ENCODE peak calls at places on chromosomes 11 and 22, in seven cellular contexts. X is HCT116, Z is H1, Q is GM12878, L is HepG2, S is K562, U is SK-N-SH. E is an unnamed sample.

GRCh38 chr11:76802621-76803020 is 19.5 kb downstream of the TSKU start:
- DNase-seq in X (no peak), Z (no peak), Q (no peak), L (no peak), S (no peak), U (no peak), E (no peak)

GRCh38 chr11:93622043-93622442 is 39.4 kb upstream of the CEP295 start:
- DNase-seq in X (no peak), Z (no peak), Q (no peak), L (peak), S (no peak), U (no peak), E (no peak)

GRCh38 chr11:95101935-95102334 is 12.3 kb downstream of the ENDOD1 start:
- DNase-seq in X (no peak), Z (no peak), Q (no peak), L (no peak), S (no peak), U (no peak), E (no peak)

GRCh38 chr11:35166369-35167360 is 27.7 kb downstream of the CD44 start:
- DNase-seq in X (peak), Z (no peak), Q (no peak), L (no peak), S (no peak), U (no peak), E (no peak)

GRCh38 chr11:77044886-77045285 is 10.7 kb downstream of the B3GNT6 start:
- DNase-seq in X (no peak), Z (no peak), Q (no peak), L (no peak), S (no peak), U (no peak), E (no peak)

GRCh38 chr22:48319321-48320047 is 1508.2 kb downstream of the BRD1 start:
- DNase-seq in X (no peak), Z (no peak), Q (no peak), L (no peak), S (no peak), U (no peak), E (no peak)

GRCh38 chr11:41879186-41879738 is 419.8 kb upstream of the LRRC4C start:
- DNase-seq in X (no peak), Z (no peak), Q (no peak), L (no peak), S (no peak), U (no peak), E (no peak)

GRCh38 chr22:34354071-34354817 is 434.0 kb upstream of the LARGE1 start:
- DNase-seq in X (no peak), Z (no peak), Q (no peak), L (no peak), S (no peak), U (no peak), E (no peak)

GRCh38 chr22:50250555-50251471 is at the start of gene HDAC10:
- DNase-seq in X (no peak), Z (no peak), Q (peak), L (peak), S (peak), U (peak), E (peak)

GRCh38 chr22:50343541-50343935 is 411 bp downstream of the PPP6R2 start:
- DNase-seq in X (no peak), Z (no peak), Q (no peak), L (no peak), S (no peak), U (no peak), E (no peak)

GRCh38 chr11:23236846-23237550 is 376.7 kb upstream of the CCDC179 start:
- DNase-seq in X (no peak), Z (no peak), Q (no peak), L (no peak), S (no peak), U (no peak), E (no peak)

GRCh38 chr11:91350931-91351330 is 873.7 kb upstream of the FAT3 start:
- DNase-seq in X (no peak), Z (no peak), Q (no peak), L (no peak), S (no peak), U (no peak), E (no peak)

GRCh38 chr11:15123849-15124248 is 9.1 kb downstream of the INSC start:
- DNase-seq in X (peak), Z (no peak), Q (no peak), L (no peak), S (no peak), U (no peak), E (no peak)

GRCh38 chr11:28899706-28900105 is 791.5 kb downstream of the METTL15 start:
- DNase-seq in X (no peak), Z (no peak), Q (no peak), L (no peak), S (no peak), U (no peak), E (no peak)

GRCh38 chr11:122253541-122254317 is 137.7 kb upstream of the BLID start:
- DNase-seq in X (no peak), Z (no peak), Q (no peak), L (no peak), S (no peak), U (no peak), E (no peak)

GRCh38 chr11:17403977-17404759 is 15.7 kb upstream of the KCNJ11 start:
- DNase-seq in X (no peak), Z (no peak), Q (no peak), L (no peak), S (no peak), U (no peak), E (no peak)

GRCh38 chr11:35138949-35139881 is at the start of gene CD44:
- DNase-seq in X (peak), Z (no peak), Q (no peak), L (no peak), S (peak), U (peak), E (peak)

GRCh38 chr22:27919943-27920755 is 1.1 kb upstream of the PITPNB start:
- DNase-seq in X (no peak), Z (no peak), Q (no peak), L (peak), S (no peak), U (peak), E (peak)
- TF ChIP-seq JUND in X (no peak), Z (no peak), Q (no peak), L (no peak), S (no peak), U (no peak), E (no peak)

DNA sequence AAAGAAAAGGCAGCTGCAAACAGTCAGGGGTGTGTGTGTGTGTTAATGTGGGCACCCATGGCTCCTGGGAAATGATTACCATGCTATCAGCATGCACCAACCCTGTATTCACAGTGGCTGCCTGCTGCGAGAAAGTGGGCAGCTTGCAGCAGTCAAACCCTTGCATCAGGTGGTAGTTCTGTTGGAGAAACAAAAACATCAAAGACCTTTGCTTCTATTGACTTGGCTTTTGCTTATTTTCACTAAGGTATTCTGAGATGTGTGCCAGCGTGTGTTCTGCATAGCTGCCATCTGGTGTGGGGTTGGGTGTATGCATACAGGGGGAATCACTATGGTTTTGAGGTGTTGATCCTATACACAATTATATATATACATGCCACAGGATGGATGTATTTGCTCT is 69.9 kb upstream of the NAV2 start:
- DNase-seq in X (no peak), Z (no peak), Q (no peak), L (no peak), S (no peak), U (no peak), E (no peak)
- TF ChIP-seq JUND in X (no peak), Z (no peak), Q (no peak), L (no peak), S (no peak), U (no peak), E (no peak)

DNA sequence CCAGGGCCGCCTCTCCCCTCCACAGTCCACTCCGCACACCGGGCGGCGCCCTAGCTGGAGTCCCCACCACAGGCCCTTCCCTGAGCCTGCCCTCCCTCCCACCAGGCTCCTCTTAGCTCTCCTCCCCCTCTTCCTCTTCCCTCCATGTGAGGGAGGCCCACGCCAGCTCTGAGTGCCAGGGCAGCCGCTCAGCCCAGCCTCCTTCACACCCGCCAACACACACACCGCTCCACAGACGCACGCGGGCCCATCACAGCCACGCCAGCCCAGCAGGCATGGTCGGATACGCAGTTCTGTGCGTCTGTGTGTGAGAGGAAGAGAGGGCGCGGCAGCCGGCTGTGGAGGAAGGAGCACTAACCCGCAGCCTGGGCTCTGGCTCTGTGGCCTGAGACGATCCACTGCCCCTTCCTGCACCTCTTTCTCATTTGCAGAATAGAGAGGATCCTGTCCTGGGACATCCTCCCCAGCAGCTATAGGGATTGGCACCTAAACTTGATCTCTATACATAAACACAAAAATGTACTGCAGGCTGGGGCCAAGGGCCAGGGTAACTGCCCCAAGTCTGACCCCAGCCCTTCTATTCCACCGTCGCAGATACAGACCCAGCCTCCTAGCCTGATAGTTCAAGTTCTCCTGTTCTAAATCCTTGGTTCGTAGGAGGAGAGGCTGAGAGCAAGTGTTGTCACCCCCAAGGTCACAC is 3.5 kb downstream of the CHRM4 start:
- DNase-seq in X (no peak), Z (no peak), Q (no peak), L (no peak), S (peak), U (no peak), E (no peak)
- TF ChIP-seq JUND in X (no peak), Z (no peak), Q (no peak), L (no peak), S (no peak), U (no peak), E (no peak)

GRCh38 chr22:30304495-30305244 is 15.4 kb upstream of the CASTOR1 start:
- DNase-seq in X (no peak), Z (no peak), Q (no peak), L (no peak), S (no peak), U (no peak), E (no peak)

GRCh38 chr22:30305519-30305905 is 16.2 kb upstream of the CASTOR1 start:
- DNase-seq in X (no peak), Z (no peak), Q (peak), L (no peak), S (no peak), U (no peak), E (no peak)

GRCh38 chr22:30306629-30307016 is 17.3 kb upstream of the CASTOR1 start:
- DNase-seq in X (no peak), Z (no peak), Q (no peak), L (no peak), S (no peak), U (no peak), E (no peak)

GRCh38 chr22:30307026-30307574 is 17.8 kb upstream of the CASTOR1 start:
- DNase-seq in X (no peak), Z (no peak), Q (no peak), L (no peak), S (no peak), U (no peak), E (peak)

DNA sequence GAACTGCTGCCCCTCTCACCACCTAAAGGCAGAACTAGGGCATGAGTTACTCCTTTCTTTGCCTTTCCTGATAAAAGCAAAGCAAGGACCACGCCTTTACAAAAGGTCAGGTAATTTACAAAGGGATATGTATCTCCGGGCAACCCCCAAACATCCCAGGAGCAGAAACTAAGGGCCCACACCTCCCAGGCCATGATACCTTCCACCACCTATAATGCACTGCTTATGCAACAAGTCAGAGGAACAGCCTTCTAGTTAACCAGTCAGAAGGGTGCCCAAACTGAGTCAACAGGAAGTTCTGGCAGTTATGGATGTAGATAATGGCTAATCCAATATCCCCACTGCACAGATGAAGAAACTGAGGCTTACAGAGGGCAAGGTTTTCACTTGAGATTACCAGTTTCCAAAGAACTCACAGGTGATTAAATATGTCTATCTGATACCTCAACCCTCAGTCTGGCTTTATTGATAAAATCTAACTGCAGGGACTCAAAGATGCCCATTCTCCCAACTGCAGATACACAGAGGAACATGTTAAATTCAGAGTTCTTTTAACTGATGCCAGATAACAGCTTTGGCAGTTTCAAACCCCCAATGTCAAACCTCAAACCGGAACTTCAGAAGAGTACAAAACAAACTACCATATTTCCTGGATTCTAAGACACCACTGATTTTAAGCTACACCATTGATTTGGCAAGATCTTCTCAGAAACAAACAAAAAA is 16.8 kb upstream of the CASTOR1 start:
- DNase-seq in X (no peak), Z (no peak), Q (no peak), L (no peak), S (no peak), U (no peak), E (no peak)
- TF ChIP-seq JUND in X (no peak), Z (no peak), Q (no peak), L (no peak), S (no peak), U (no peak), E (no peak)

GRCh38 chr11:106943089-106943488 is 75.2 kb downstream of the GUCY1A2 start:
- DNase-seq in X (no peak), Z (no peak), Q (no peak), L (no peak), S (no peak), U (no peak), E (no peak)

GRCh38 chr11:106937113-106937512 is 81.2 kb downstream of the GUCY1A2 start:
- DNase-seq in X (no peak), Z (no peak), Q (no peak), L (no peak), S (no peak), U (no peak), E (no peak)

DNA sequence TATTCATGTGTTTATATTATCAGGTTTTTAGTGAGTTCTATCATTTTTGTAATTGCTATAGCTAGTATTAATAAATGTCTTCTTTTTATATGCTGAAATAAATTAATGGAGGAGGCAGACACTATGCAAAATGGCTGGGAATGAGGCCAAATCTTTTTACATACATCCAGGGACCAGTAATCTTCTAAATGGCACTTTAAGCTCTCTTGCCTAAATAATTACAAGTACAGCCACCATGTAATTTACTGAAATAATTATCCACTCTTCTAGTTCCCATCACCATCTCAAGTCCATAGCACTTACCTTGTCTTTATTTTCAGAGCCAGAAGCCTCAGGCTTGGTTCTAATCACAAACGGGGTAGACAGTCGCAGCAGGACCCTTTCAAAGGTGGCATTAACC is 79.1 kb downstream of the GUCY1A2 start:
- DNase-seq in X (no peak), Z (no peak), Q (no peak), L (no peak), S (no peak), U (no peak), E (no peak)
- TF ChIP-seq JUND in X (no peak), Z (no peak), Q (no peak), L (no peak), S (no peak), U (no peak), E (no peak)

GRCh38 chr11:61630104-61630503 is 49.2 kb upstream of the SYT7 start:
- DNase-seq in X (no peak), Z (no peak), Q (no peak), L (no peak), S (no peak), U (no peak), E (no peak)
- TF ChIP-seq JUND in X (no peak), Z (no peak), Q (no peak), L (no peak), S (no peak), U (no peak), E (no peak)